ENCODE peak calls at places on chromosomes 5 and 9, in eight cellular contexts. G, R, J, O, I, T, X and Q are unnamed samples.
A peak's percentile ranks its signal among the peaks of the same experiment; 100 is the strongest.

GRCh38 chr5:144844086-144844485 is 673.4 kb downstream of the KCTD16 start:
- DNase-seq in J (no peak), G (no peak), I (no peak), T (no peak), R (no peak), X (no peak), O (peak; percentile 22), Q (no peak)

GRCh38 chr9:134204991-134205578 is 40.7 kb upstream of the RNU6ATAC start:
- DNase-seq in I (no peak), J (no peak), R (no peak), X (no peak), G (no peak), T (peak; percentile 48), O (no peak), Q (peak; percentile 77)

GRCh38 chr5:166354277-166354676 is 1937.2 kb upstream of the WWC1 start:
- DNase-seq in J (no peak), R (no peak), G (no peak), T (no peak), I (no peak), O (no peak), X (no peak), Q (no peak)

GRCh38 chr5:25414746-25415145 is 770.0 kb upstream of the CDH10 start:
- DNase-seq in J (no peak), G (no peak), O (no peak), R (no peak), X (no peak), T (no peak), I (no peak), Q (no peak)

GRCh38 chr5:26492835-26493459 is 545.4 kb downstream of the CDH9 start:
- DNase-seq in G (no peak), O (no peak), X (no peak), J (no peak), R (no peak), I (no peak), T (no peak), Q (no peak)

GRCh38 chr5:178538624-178539344 is 51.4 kb downstream of the COL23A1 start:
- DNase-seq in X (no peak), J (no peak), R (no peak), G (no peak), I (no peak), O (no peak), T (no peak), Q (peak; percentile 8)

GRCh38 chr9:117178596-117179111 is 236.2 kb downstream of the ASTN2 start:
- DNase-seq in R (no peak), O (no peak), I (no peak), X (no peak), T (no peak), J (peak; percentile 86), G (peak; percentile 10), Q (no peak)

GRCh38 chr5:171647043-171647899 is 138.3 kb upstream of the SMIM23 start:
- DNase-seq in R (no peak), I (no peak), X (no peak), J (peak; percentile 3), O (no peak), G (no peak), T (no peak), Q (no peak)

GRCh38 chr5:1552469-1553255 is 28.9 kb upstream of the LPCAT1 start:
- DNase-seq in I (no peak), O (no peak), J (no peak), R (no peak), X (peak; percentile 41), T (peak; percentile 42), G (peak; percentile 93), Q (peak; percentile 76)

GRCh38 chr9:135413086-135413375 is 66.6 kb upstream of the PPP1R26 start:
- DNase-seq in O (no peak), X (no peak), T (no peak), G (no peak), I (no peak), R (no peak), J (no peak), Q (no peak)

GRCh38 chr5:138230261-138230660 is 17.1 kb upstream of the CDC23 start:
- DNase-seq in X (peak; percentile 45), R (no peak), G (no peak), O (peak; percentile 59), J (no peak), T (no peak), I (no peak), Q (peak; percentile 81)

GRCh38 chr5:174520420-174521396 is 203.7 kb upstream of the MSX2 start:
- DNase-seq in T (no peak), X (peak; percentile 64), G (no peak), J (no peak), I (no peak), O (no peak), R (no peak), Q (no peak)

GRCh38 chr5:131633830-131634229 is 1.2 kb downstream of the RAPGEF6 start:
- DNase-seq in O (no peak), G (no peak), X (no peak), I (no peak), R (no peak), T (no peak), J (no peak), Q (no peak)

GRCh38 chr9:76846307-76846706 is 59.6 kb downstream of the PRUNE2 start:
- DNase-seq in X (no peak), J (no peak), I (no peak), G (no peak), T (no peak), O (no peak), R (no peak), Q (no peak)

GRCh38 chr5:79834420-79835219 is 145.0 kb downstream of the CMYA5 start:
- DNase-seq in R (no peak), J (no peak), I (no peak), O (no peak), T (peak; percentile 45), G (no peak), X (no peak), Q (no peak)

GRCh38 chr9:115367321-115367720 is 249.4 kb upstream of the TNC start:
- DNase-seq in G (no peak), O (no peak), J (no peak), T (no peak), X (no peak), I (no peak), R (no peak), Q (no peak)

GRCh38 chr5:172114875-172115422 is 73.1 kb downstream of the STK10 start:
- DNase-seq in I (peak; percentile 34), J (no peak), X (no peak), R (peak; percentile 66), G (no peak), O (no peak), T (no peak), Q (peak; percentile 78)

GRCh38 chr9:113511856-113512761 is 48.6 kb downstream of the RGS3 start:
- DNase-seq in J (no peak), G (no peak), R (peak; percentile 60), I (peak; percentile 38), T (no peak), X (no peak), O (peak; percentile 33), Q (no peak)

GRCh38 chr5:61167382-61167781 is 5.1 kb upstream of the SMIM15 start:
- DNase-seq in T (no peak), G (no peak), J (peak; percentile 0), O (no peak), R (no peak), X (no peak), I (no peak), Q (no peak)

GRCh38 chr5:124317471-124317870 is 429.0 kb downstream of the ZNF608 start:
- DNase-seq in X (no peak), I (no peak), J (no peak), T (no peak), R (no peak), O (no peak), G (no peak), Q (no peak)

GRCh38 chr5:139474815-139475791 is 4.3 kb downstream of the SMIM33 start:
- DNase-seq in O (peak; percentile 43), G (no peak), T (no peak), R (no peak), J (peak; percentile 57), I (no peak), X (no peak), Q (no peak)

GRCh38 chr5:155767480-155767879 is 559.5 kb upstream of the SGCD start:
- DNase-seq in T (no peak), R (no peak), J (no peak), O (no peak), X (no peak), I (no peak), G (no peak), Q (no peak)

GRCh38 chr5:163649522-163649921 is 144.1 kb downstream of the MAT2B start:
- DNase-seq in G (no peak), R (no peak), X (no peak), J (peak; percentile 84), O (no peak), T (no peak), I (no peak), Q (no peak)

GRCh38 chr5:77326986-77327734 is 116.7 kb downstream of the PDE8B start:
- DNase-seq in O (no peak), R (no peak), T (no peak), I (no peak), J (no peak), G (no peak), X (no peak), Q (no peak)

GRCh38 chr5:136103118-136103517 is 29.5 kb upstream of the SMAD5 start:
- DNase-seq in I (no peak), J (no peak), T (no peak), X (no peak), R (no peak), G (no peak), O (no peak), Q (no peak)

GRCh38 chr5:160134332-160134731 is 15.1 kb upstream of the PWWP2A start:
- DNase-seq in T (no peak), G (no peak), R (no peak), J (no peak), I (no peak), O (no peak), X (no peak), Q (no peak)

GRCh38 chr9:7841831-7842230 is 42.3 kb upstream of the DMAC1 start:
- DNase-seq in O (no peak), T (no peak), G (no peak), I (no peak), J (no peak), X (no peak), R (no peak), Q (no peak)